ENCODE peak calls at places on chromosome 9, in four cellular contexts. S, Y, Q and X are unnamed samples.

GRCh38 chr9:91047993-91048607 is 246.5 kb downstream of the SYK start:
- DNase-seq in S (peak), Y (peak), Q (no peak), X (peak)

GRCh38 chr9:133907302-133907880 is 84.7 kb downstream of the VAV2 start:
- DNase-seq in S (no peak), Y (no peak), Q (no peak), X (no peak)

GRCh38 chr9:122226142-122226757 is 2.5 kb downstream of the LHX6 start:
- DNase-seq in S (no peak), Y (no peak), Q (no peak), X (no peak)

GRCh38 chr9:99748690-99749089 is 73.0 kb upstream of the NR4A3 start:
- DNase-seq in S (peak), Y (no peak), Q (no peak), X (no peak)

GRCh38 chr9:113912816-113913215 is 36.7 kb downstream of the ZNF618 start:
- DNase-seq in S (no peak), Y (no peak), Q (no peak), X (no peak)

GRCh38 chr9:89497181-89497963 is 541 bp downstream of the SEMA4D start:
- DNase-seq in S (no peak), Y (no peak), Q (no peak), X (no peak)

GRCh38 chr9:11915699-11916098 is 777.5 kb upstream of the TYRP1 start:
- DNase-seq in S (no peak), Y (no peak), Q (no peak), X (no peak)

GRCh38 chr9:37528652-37529072 is 42.9 kb downstream of the POLR1E start:
- DNase-seq in S (no peak), Y (no peak), Q (no peak), X (no peak)

GRCh38 chr9:33942471-33943083 is 106.1 kb downstream of the UBAP2 start:
- DNase-seq in S (peak), Y (peak), Q (no peak), X (peak)

GRCh38 chr9:36940881-36941280 is 93.2 kb downstream of the PAX5 start:
- DNase-seq in S (no peak), Y (no peak), Q (no peak), X (no peak)

GRCh38 chr9:105994970-105995369 is 300.6 kb downstream of the TMEM38B start:
- DNase-seq in S (no peak), Y (no peak), Q (no peak), X (peak)

GRCh38 chr9:128684325-128685021 is 4.5 kb upstream of the SET start:
- DNase-seq in S (peak), Y (no peak), Q (peak), X (peak)

GRCh38 chr9:138009456-138010273 is 132.1 kb downstream of the CACNA1B start:
- DNase-seq in S (no peak), Y (no peak), Q (no peak), X (no peak)

GRCh38 chr9:69582544-69583297 is 89.5 kb downstream of the APBA1 start:
- DNase-seq in S (no peak), Y (no peak), Q (no peak), X (peak)

GRCh38 chr9:36566813-36567217 is 5.9 kb upstream of the MELK start:
- DNase-seq in S (peak), Y (no peak), Q (no peak), X (peak)

GRCh38 chr9:128625391-128626145 is 31.1 kb downstream of the DYNC2I2 start:
- DNase-seq in S (no peak), Y (no peak), Q (no peak), X (no peak)

GRCh38 chr9:92561374-92562329 is 25.9 kb upstream of the ECM2 start:
- DNase-seq in S (peak), Y (no peak), Q (no peak), X (peak)

GRCh38 chr9:90000925-90001324 is 396.1 kb downstream of the GADD45G start:
- DNase-seq in S (no peak), Y (no peak), Q (no peak), X (no peak)

GRCh38 chr9:115146581-115147021 is 28.6 kb upstream of the TNC start:
- DNase-seq in S (peak), Y (peak), Q (no peak), X (peak)

GRCh38 chr9:70112981-70113380 is 69.3 kb downstream of the MAMDC2 start:
- DNase-seq in S (no peak), Y (no peak), Q (no peak), X (peak)

GRCh38 chr9:91187965-91188344 is 173.8 kb downstream of the AUH start:
- DNase-seq in S (peak), Y (no peak), Q (no peak), X (peak)

GRCh38 chr9:120363697-120364096 is 216.3 kb downstream of the CDK5RAP2 start:
- DNase-seq in S (no peak), Y (no peak), Q (no peak), X (no peak)

GRCh38 chr9:131178382-131178781 is 53.0 kb downstream of the NUP214 start:
- DNase-seq in S (peak), Y (no peak), Q (peak), X (peak)

GRCh38 chr9:34097865-34098264 is 28.6 kb downstream of the DCAF12 start:
- DNase-seq in S (no peak), Y (no peak), Q (no peak), X (no peak)